ENCODE peak calls at places on chromosomes 6 and 20, in ten cellular contexts. X is stimulated activated CD4-positive, alpha-beta T cell treated with anti-CD3 and anti-CD28 coated beads, Interleukin-12 subunit alpha, Interleukin-12 subunit beta, amount 100 ng/mL, for 4 hours; A is mucosa of gallbladder; Q is astrocyte of the spinal cord; G is GM12865; C is PC-9; B is Caco-2; N is T-helper 2 cell; J is GM23248; S is C1 segment of cervical spinal cord. Y is an unnamed sample.
A peak's percentile ranks its signal among the peaks of the same experiment; 100 is the strongest.

GRCh38 chr6:112298816-112299281 is 44.5 kb upstream of the LAMA4 start:
- DNase-seq in G (no peak), B (no peak), C (peak; percentile 83), A (no peak), J (peak; percentile 93), Q (peak; percentile 95), S (no peak), N (no peak), X (no peak), Y (no peak)

GRCh38 chr6:36487698-36488097 is 44.9 kb downstream of the KCTD20 start:
- DNase-seq in S (no peak), C (no peak), Q (no peak), A (no peak), N (no peak), J (peak; percentile 34), B (no peak), X (no peak), G (no peak), Y (no peak)

GRCh38 chr6:159988983-159989454 is 20.1 kb downstream of the IGF2R start:
- DNase-seq in J (peak; percentile 61), Q (peak; percentile 59), G (no peak), C (no peak), B (no peak), N (peak; percentile 19), S (no peak), X (no peak), A (no peak), Y (no peak)

GRCh38 chr6:166750125-166750793 is 123.2 kb upstream of the RPS6KA2 start:
- DNase-seq in G (no peak), C (no peak), J (no peak), B (no peak), A (no peak), N (no peak), X (no peak), Q (no peak), S (no peak), Y (no peak)

GRCh38 chr6:69974193-69974592 is 107.8 kb downstream of the COL19A1 start:
- DNase-seq in S (no peak), C (no peak), X (no peak), N (no peak), J (peak; percentile 2), B (no peak), Q (no peak), A (no peak), G (no peak), Y (no peak)

GRCh38 chr20:43516251-43516824 is 8.8 kb downstream of the L3MBTL1 start:
- DNase-seq in C (no peak), G (no peak), B (no peak), J (peak; percentile 21), N (no peak), S (no peak), Q (no peak), A (no peak), X (no peak), Y (no peak)

GRCh38 chr6:163133691-163134090 is 280.8 kb upstream of the QKI start:
- DNase-seq in G (no peak), N (no peak), S (no peak), B (no peak), C (no peak), J (no peak), A (no peak), X (no peak), Q (no peak), Y (no peak)

GRCh38 chr6:54802775-54803631 is 43.6 kb upstream of the FAM83B start:
- DNase-seq in J (peak; percentile 42), N (no peak), B (no peak), A (no peak), S (no peak), G (no peak), Q (peak; percentile 58), C (no peak), X (no peak), Y (no peak)

GRCh38 chr20:44736170-44737021 is 9.3 kb upstream of the KCNK15 start:
- DNase-seq in A (peak; percentile 85), S (peak; percentile 49), B (peak; percentile 99), N (peak; percentile 55), X (no peak), C (no peak), G (peak; percentile 65), Q (peak; percentile 78), J (peak; percentile 88), Y (no peak)

GRCh38 chr20:31840906-31841816 is 4.2 kb downstream of the FOXS1 start:
- DNase-seq in S (no peak), B (no peak), X (no peak), N (no peak), J (peak; percentile 58), G (no peak), Q (no peak), A (no peak), C (no peak), Y (no peak)

GRCh38 chr20:21505810-21506530 is 7.9 kb downstream of the NKX2-2 start:
- DNase-seq in A (peak; percentile 38), X (peak; percentile 78), S (peak; percentile 64), G (peak; percentile 65), N (peak; percentile 70), C (no peak), B (no peak), J (peak; percentile 69), Q (no peak), Y (peak; percentile 81)

GRCh38 chr20:33838035-33838864 is 27.1 kb downstream of the CHMP4B start:
- DNase-seq in C (no peak), Q (no peak), N (no peak), B (no peak), J (no peak), S (no peak), X (no peak), G (no peak), A (no peak), Y (no peak)

GRCh38 chr6:105359419-105360366 is 43.2 kb downstream of the PREP start:
- DNase-seq in C (peak; percentile 20), A (no peak), N (no peak), Q (peak; percentile 88), B (no peak), X (no peak), J (peak; percentile 94), S (no peak), G (peak; percentile 26), Y (no peak)

GRCh38 chr6:24492475-24492874 is 2.3 kb upstream of the ALDH5A1 start:
- DNase-seq in N (no peak), B (no peak), G (peak; percentile 62), A (no peak), S (no peak), X (no peak), J (peak; percentile 18), C (no peak), Q (no peak), Y (no peak)

GRCh38 chr6:80527552-80528052 is 421.1 kb downstream of the BCKDHB start:
- DNase-seq in X (no peak), N (no peak), Q (no peak), A (no peak), B (no peak), J (no peak), G (no peak), C (peak; percentile 24), S (no peak), Y (no peak)

GRCh38 chr6:2232445-2232844 is 13.0 kb downstream of the GMDS start:
- DNase-seq in J (no peak), Q (no peak), X (no peak), C (no peak), A (no peak), G (peak; percentile 66), N (peak; percentile 38), B (no peak), S (no peak), Y (no peak)